ENCODE peak calls at places on chromosomes 3 and 15, in five cellular contexts. One of them, this sample, is unnamed.

GRCh38 chr15:64775551-64776401 is at the start of gene RBPMS2:
- DNase-seq in stomach: peak
- DNase-seq in spleen: no peak
- DNase-seq in H1: peak
- DNase-seq in GM23338: peak
- DNase-seq in this sample: no peak

GRCh38 chr3:32577174-32577573 is 6.5 kb upstream of the DYNC1LI1 start:
- DNase-seq in stomach: no peak
- DNase-seq in H1: no peak
- DNase-seq in spleen: no peak
- DNase-seq in GM23338: no peak
- DNase-seq in this sample: no peak

GRCh38 chr3:100577382-100578008 is 31.9 kb upstream of the ADGRG7 start:
- DNase-seq in H1: no peak
- DNase-seq in stomach: no peak
- DNase-seq in spleen: no peak
- DNase-seq in GM23338: peak
- DNase-seq in this sample: no peak

GRCh38 chr3:149621218-149622005 is 36.4 kb downstream of the WWTR1 start:
- DNase-seq in GM23338: peak
- DNase-seq in spleen: no peak
- DNase-seq in stomach: no peak
- DNase-seq in H1: no peak
- DNase-seq in this sample: no peak

GRCh38 chr3:158727499-158728377 is 4.5 kb downstream of the RARRES1 start:
- DNase-seq in H1: no peak
- DNase-seq in spleen: no peak
- DNase-seq in stomach: peak
- DNase-seq in GM23338: peak
- DNase-seq in this sample: peak

GRCh38 chr3:40718209-40718608 is 193.4 kb downstream of the ZNF621 start:
- DNase-seq in spleen: no peak
- DNase-seq in GM23338: no peak
- DNase-seq in H1: no peak
- DNase-seq in stomach: no peak
- DNase-seq in this sample: no peak

GRCh38 chr3:168824107-168824506 is 728.4 kb upstream of the GOLIM4 start:
- DNase-seq in stomach: no peak
- DNase-seq in spleen: no peak
- DNase-seq in H1: no peak
- DNase-seq in GM23338: no peak
- DNase-seq in this sample: no peak

GRCh38 chr3:16329792-16330061 is 64.7 kb downstream of the OXNAD1 start:
- DNase-seq in stomach: no peak
- DNase-seq in GM23338: peak
- DNase-seq in H1: no peak
- DNase-seq in spleen: no peak
- DNase-seq in this sample: no peak

GRCh38 chr3:2879587-2879986 is 230.6 kb downstream of the IL5RA start:
- DNase-seq in spleen: no peak
- DNase-seq in stomach: no peak
- DNase-seq in H1: no peak
- DNase-seq in GM23338: no peak
- DNase-seq in this sample: no peak

GRCh38 chr3:2880357-2880756 is 229.8 kb downstream of the IL5RA start:
- DNase-seq in GM23338: no peak
- DNase-seq in H1: no peak
- DNase-seq in spleen: no peak
- DNase-seq in stomach: no peak
- DNase-seq in this sample: no peak

GRCh38 chr3:2879023-2879422 is 231.2 kb downstream of the IL5RA start:
- DNase-seq in GM23338: no peak
- DNase-seq in spleen: no peak
- DNase-seq in H1: no peak
- DNase-seq in stomach: no peak
- DNase-seq in this sample: no peak

DNA sequence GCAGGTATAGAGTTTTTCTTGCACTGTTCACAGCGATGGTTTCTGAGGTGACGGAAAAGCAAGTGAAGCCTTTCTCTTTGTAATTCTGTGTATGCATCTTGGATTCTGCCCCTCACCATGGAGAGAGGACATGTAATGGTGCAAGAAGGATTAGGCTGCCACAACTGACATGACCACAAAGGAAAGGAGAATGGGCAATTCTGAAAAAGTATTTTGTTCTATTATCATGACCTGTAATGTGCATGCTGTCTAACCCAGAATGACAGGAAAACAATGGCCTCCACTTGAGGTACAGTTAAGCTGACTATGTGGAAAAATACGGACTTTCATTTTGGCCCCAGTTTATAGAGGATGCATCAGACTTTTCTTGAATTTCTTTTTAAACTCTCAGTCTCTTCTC is 226.9 kb downstream of the IL5RA start:
- DNase-seq in stomach: no peak
- DNase-seq in H1: no peak
- DNase-seq in GM23338: no peak
- DNase-seq in spleen: no peak
- DNase-seq in this sample: no peak
- TF ChIP-seq POLR2AphosphoS5 in stomach: no peak
- TF ChIP-seq POLR2AphosphoS5 in H1: no peak
- TF ChIP-seq POLR2AphosphoS5 in GM23338: no peak
- TF ChIP-seq POLR2AphosphoS5 in spleen: no peak
- TF ChIP-seq POLR2AphosphoS5 in this sample: no peak

DNA sequence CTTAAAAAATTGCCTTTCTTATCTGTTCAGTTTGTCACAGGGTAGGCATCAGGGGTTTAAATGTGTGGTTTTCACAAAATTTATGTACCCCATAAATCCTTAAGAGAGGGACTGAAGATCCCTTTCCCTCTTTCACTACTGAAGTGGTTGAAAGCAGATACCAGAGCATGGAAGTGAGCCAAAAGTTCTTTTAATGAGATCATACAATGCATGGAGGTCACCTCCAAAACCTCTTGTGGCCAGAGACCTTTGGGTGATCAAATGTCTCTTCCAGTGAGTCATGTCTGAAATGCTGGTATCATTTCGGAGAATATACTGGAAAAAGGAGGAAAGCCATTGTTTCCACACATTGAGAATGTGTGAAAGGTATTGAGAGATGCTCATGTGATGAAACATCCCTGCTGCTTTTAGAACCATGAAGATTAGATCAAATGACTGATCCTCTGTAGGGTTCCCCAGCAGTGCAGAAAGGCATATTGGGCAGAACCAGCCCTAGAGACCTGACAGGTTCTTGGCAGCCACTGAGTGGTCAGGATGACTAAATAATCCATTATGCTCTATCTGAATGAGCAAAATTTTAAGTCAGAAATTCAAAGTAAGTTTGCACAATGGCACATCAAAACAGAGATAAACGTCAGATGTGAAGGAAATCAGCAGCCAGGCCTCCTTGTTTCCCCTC is 165.8 kb upstream of the SLC2A2 start:
- DNase-seq in spleen: no peak
- DNase-seq in H1: no peak
- DNase-seq in stomach: no peak
- DNase-seq in GM23338: no peak
- DNase-seq in this sample: no peak
- TF ChIP-seq POLR2AphosphoS5 in spleen: no peak
- TF ChIP-seq POLR2AphosphoS5 in H1: no peak
- TF ChIP-seq POLR2AphosphoS5 in stomach: no peak
- TF ChIP-seq POLR2AphosphoS5 in GM23338: no peak
- TF ChIP-seq POLR2AphosphoS5 in this sample: no peak

GRCh38 chr3:187961366-187961765 is 192.6 kb upstream of the LPP start:
- DNase-seq in spleen: no peak
- DNase-seq in stomach: no peak
- DNase-seq in H1: no peak
- DNase-seq in GM23338: no peak
- DNase-seq in this sample: no peak

GRCh38 chr3:187964759-187965158 is 189.2 kb upstream of the LPP start:
- DNase-seq in H1: no peak
- DNase-seq in spleen: no peak
- DNase-seq in GM23338: no peak
- DNase-seq in stomach: no peak
- DNase-seq in this sample: no peak

GRCh38 chr3:187960820-187961219 is 193.1 kb upstream of the LPP start:
- DNase-seq in stomach: no peak
- DNase-seq in spleen: no peak
- DNase-seq in H1: no peak
- DNase-seq in GM23338: no peak
- DNase-seq in this sample: no peak

GRCh38 chr3:187963677-187964385 is 190.1 kb upstream of the LPP start:
- DNase-seq in GM23338: no peak
- DNase-seq in H1: no peak
- DNase-seq in stomach: no peak
- DNase-seq in spleen: no peak
- DNase-seq in this sample: no peak

DNA sequence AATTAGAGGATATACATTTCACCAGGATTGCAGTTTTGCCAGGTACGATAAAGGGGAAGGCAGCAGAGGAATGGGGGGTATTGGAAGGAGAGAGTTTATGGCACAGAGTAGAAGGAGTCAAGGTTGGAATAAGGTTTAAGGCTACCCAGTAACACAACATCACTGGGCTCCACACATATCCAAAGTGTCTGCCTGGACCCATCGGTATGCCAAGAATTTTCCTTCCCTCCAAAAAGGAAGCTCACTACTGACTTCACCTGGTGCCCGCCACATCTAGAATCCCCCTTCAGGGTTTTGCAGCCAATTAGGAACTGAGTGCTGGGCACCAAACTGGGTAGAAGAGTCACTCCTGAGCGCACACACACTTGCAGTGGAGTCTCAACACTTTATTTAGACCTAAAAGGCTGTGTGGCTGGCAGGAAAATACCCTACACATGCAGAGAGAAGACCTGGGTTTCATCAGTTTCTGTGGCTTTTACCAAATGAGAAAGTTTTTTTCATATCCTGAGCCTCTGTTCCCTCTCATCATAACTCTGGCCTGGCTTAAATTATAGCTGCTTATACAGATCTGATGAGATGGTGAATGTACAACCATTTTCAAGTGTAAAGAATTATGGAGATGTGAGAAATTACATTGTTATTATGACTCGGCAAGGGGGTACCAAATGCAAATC is 190.8 kb upstream of the LPP start:
- DNase-seq in GM23338: peak
- DNase-seq in spleen: no peak
- DNase-seq in H1: no peak
- DNase-seq in stomach: no peak
- DNase-seq in this sample: no peak
- TF ChIP-seq POLR2AphosphoS5 in GM23338: no peak
- TF ChIP-seq POLR2AphosphoS5 in spleen: no peak
- TF ChIP-seq POLR2AphosphoS5 in H1: no peak
- TF ChIP-seq POLR2AphosphoS5 in stomach: no peak
- TF ChIP-seq POLR2AphosphoS5 in this sample: no peak

GRCh38 chr3:69012111-69012835 is 1.2 kb downstream of the EOGT start:
- DNase-seq in stomach: no peak
- DNase-seq in GM23338: peak
- DNase-seq in H1: no peak
- DNase-seq in spleen: no peak
- DNase-seq in this sample: no peak
- TF ChIP-seq POLR2AphosphoS5 in stomach: no peak
- TF ChIP-seq POLR2AphosphoS5 in GM23338: no peak
- TF ChIP-seq POLR2AphosphoS5 in H1: no peak
- TF ChIP-seq POLR2AphosphoS5 in spleen: no peak
- TF ChIP-seq POLR2AphosphoS5 in this sample: no peak

GRCh38 chr3:194275721-194276120 is 75.4 kb downstream of the CPN2 start:
- DNase-seq in spleen: no peak
- DNase-seq in H1: no peak
- DNase-seq in GM23338: no peak
- DNase-seq in stomach: no peak
- DNase-seq in this sample: no peak

GRCh38 chr3:194278186-194278845 is 72.8 kb downstream of the CPN2 start:
- DNase-seq in stomach: no peak
- DNase-seq in spleen: no peak
- DNase-seq in GM23338: no peak
- DNase-seq in H1: no peak
- DNase-seq in this sample: no peak

GRCh38 chr3:194276768-194277546 is 74.2 kb downstream of the CPN2 start:
- DNase-seq in stomach: no peak
- DNase-seq in GM23338: no peak
- DNase-seq in H1: no peak
- DNase-seq in spleen: no peak
- DNase-seq in this sample: no peak

GRCh38 chr3:194279106-194279505 is 72.0 kb downstream of the CPN2 start:
- DNase-seq in spleen: no peak
- DNase-seq in H1: no peak
- DNase-seq in stomach: no peak
- DNase-seq in GM23338: no peak
- DNase-seq in this sample: no peak

DNA sequence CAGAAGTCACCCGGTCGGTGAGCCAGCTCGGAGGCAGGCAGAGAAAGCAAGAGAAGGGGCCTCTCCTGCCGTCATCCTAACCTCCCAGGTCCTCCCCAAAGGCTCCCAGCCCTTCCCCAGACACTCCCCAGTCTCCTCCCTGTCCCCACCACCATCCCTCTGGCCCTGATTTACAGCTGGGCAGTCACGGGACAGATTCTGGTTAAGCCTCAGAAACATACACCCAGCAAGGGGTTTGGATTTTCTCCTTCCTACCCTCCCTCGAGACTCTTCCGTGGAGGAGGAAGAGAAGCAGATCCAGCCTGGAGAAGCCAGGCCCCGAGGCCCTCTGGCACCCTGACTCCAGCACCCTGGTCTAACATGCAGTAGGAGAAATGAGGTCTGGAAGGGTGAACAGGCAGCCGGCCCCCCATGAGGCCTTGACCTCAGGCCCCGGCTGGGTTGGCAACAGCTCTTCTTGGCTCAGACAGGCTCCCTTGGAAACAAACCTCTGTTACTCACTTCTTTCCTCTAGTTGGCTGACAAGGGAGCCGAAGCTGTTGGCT is 73.5 kb downstream of the CPN2 start:
- DNase-seq in H1: no peak
- DNase-seq in GM23338: no peak
- DNase-seq in stomach: no peak
- DNase-seq in spleen: no peak
- DNase-seq in this sample: no peak
- TF ChIP-seq POLR2AphosphoS5 in H1: no peak
- TF ChIP-seq POLR2AphosphoS5 in GM23338: no peak
- TF ChIP-seq POLR2AphosphoS5 in stomach: no peak
- TF ChIP-seq POLR2AphosphoS5 in spleen: no peak
- TF ChIP-seq POLR2AphosphoS5 in this sample: no peak

GRCh38 chr3:87186631-87187159 is 40.4 kb upstream of the CHMP2B start:
- DNase-seq in H1: no peak
- DNase-seq in GM23338: peak
- DNase-seq in stomach: no peak
- DNase-seq in spleen: no peak
- DNase-seq in this sample: no peak

DNA sequence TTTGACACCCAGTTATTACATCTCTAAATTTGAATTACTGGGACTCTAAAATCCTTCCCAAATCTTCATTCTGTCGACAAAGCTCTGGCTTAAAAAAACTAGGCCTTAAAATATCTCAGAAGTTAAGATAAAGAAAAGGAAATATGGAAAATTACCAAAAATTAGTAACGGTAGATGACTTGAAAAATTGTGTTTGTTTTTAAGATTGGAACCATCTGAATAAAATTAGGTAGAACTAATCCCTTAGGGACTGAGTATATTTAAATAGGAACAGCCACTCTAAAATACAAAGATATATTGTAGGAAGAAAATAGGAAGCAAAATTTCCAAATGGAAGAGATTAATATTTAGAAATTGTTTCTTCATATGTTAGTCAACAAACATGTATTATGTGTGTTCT is 45.1 kb upstream of the CHMP2B start:
- DNase-seq in spleen: no peak
- DNase-seq in GM23338: no peak
- DNase-seq in stomach: no peak
- DNase-seq in H1: no peak
- DNase-seq in this sample: no peak
- TF ChIP-seq POLR2AphosphoS5 in spleen: no peak
- TF ChIP-seq POLR2AphosphoS5 in GM23338: no peak
- TF ChIP-seq POLR2AphosphoS5 in stomach: no peak
- TF ChIP-seq POLR2AphosphoS5 in H1: no peak
- TF ChIP-seq POLR2AphosphoS5 in this sample: no peak

This sample was measured in GM12892.